ENCODE peak calls at places on chromosomes 12 and 14, in eight cellular contexts. One of them, this sample, is unnamed.
A peak's percentile ranks its signal among the peaks of the same experiment; 100 is the strongest.

GRCh38 chr14:21525995-21526671 is at the start of gene SALL2:
- DNase-seq in AG09319: peak; percentile 23
- DNase-seq in RPMI7951: peak; percentile 40
- DNase-seq in activated CD4-positive, alpha-beta T cell treated with anti-CD3 and anti-CD28 coated beads, Interleukin-2, amount 10 ng/mL, durations not matched to agents 7 days and 5 days: peak; percentile 62
- DNase-seq in anterior cingulate cortex: peak; percentile 69
- DNase-seq in C1 segment of cervical spinal cord: peak; percentile 9
- DNase-seq in CD8-positive, alpha-beta T cell: peak; percentile 64
- DNase-seq in activated B cell treated with CpG ODN at 0.5 μM for 24 hours: no peak
- DNase-seq in this sample: peak; percentile 35

GRCh38 chr14:97306785-97307246 is 509.6 kb downstream of the VRK1 start:
- DNase-seq in AG09319: no peak
- DNase-seq in RPMI7951: no peak
- DNase-seq in activated CD4-positive, alpha-beta T cell treated with anti-CD3 and anti-CD28 coated beads, Interleukin-2, amount 10 ng/mL, durations not matched to agents 7 days and 5 days: no peak
- DNase-seq in anterior cingulate cortex: no peak
- DNase-seq in C1 segment of cervical spinal cord: no peak
- DNase-seq in CD8-positive, alpha-beta T cell: no peak
- DNase-seq in activated B cell treated with CpG ODN at 0.5 μM for 24 hours: no peak
- DNase-seq in this sample: no peak

GRCh38 chr12:30806989-30807694 is 52.4 kb upstream of the CAPRIN2 start:
- DNase-seq in AG09319: no peak
- DNase-seq in RPMI7951: peak; percentile 71
- DNase-seq in activated CD4-positive, alpha-beta T cell treated with anti-CD3 and anti-CD28 coated beads, Interleukin-2, amount 10 ng/mL, durations not matched to agents 7 days and 5 days: peak; percentile 40
- DNase-seq in anterior cingulate cortex: no peak
- DNase-seq in C1 segment of cervical spinal cord: no peak
- DNase-seq in CD8-positive, alpha-beta T cell: peak; percentile 17
- DNase-seq in activated B cell treated with CpG ODN at 0.5 μM for 24 hours: no peak
- DNase-seq in this sample: peak; percentile 30

GRCh38 chr12:49706351-49707126 is 666 bp downstream of the FMNL3 start:
- DNase-seq in AG09319: no peak
- DNase-seq in RPMI7951: peak; percentile 54
- DNase-seq in activated CD4-positive, alpha-beta T cell treated with anti-CD3 and anti-CD28 coated beads, Interleukin-2, amount 10 ng/mL, durations not matched to agents 7 days and 5 days: no peak
- DNase-seq in anterior cingulate cortex: no peak
- DNase-seq in C1 segment of cervical spinal cord: peak; percentile 23
- DNase-seq in CD8-positive, alpha-beta T cell: peak; percentile 13
- DNase-seq in activated B cell treated with CpG ODN at 0.5 μM for 24 hours: peak; percentile 41
- DNase-seq in this sample: no peak

GRCh38 chr14:75025082-75025481 is 22.4 kb downstream of the EIF2B2 start:
- DNase-seq in AG09319: no peak
- DNase-seq in RPMI7951: no peak
- DNase-seq in activated CD4-positive, alpha-beta T cell treated with anti-CD3 and anti-CD28 coated beads, Interleukin-2, amount 10 ng/mL, durations not matched to agents 7 days and 5 days: no peak
- DNase-seq in anterior cingulate cortex: no peak
- DNase-seq in C1 segment of cervical spinal cord: no peak
- DNase-seq in CD8-positive, alpha-beta T cell: no peak
- DNase-seq in activated B cell treated with CpG ODN at 0.5 μM for 24 hours: no peak
- DNase-seq in this sample: no peak

GRCh38 chr14:94027566-94028449 is 1.7 kb downstream of the OTUB2 start:
- DNase-seq in AG09319: no peak
- DNase-seq in RPMI7951: no peak
- DNase-seq in activated CD4-positive, alpha-beta T cell treated with anti-CD3 and anti-CD28 coated beads, Interleukin-2, amount 10 ng/mL, durations not matched to agents 7 days and 5 days: no peak
- DNase-seq in anterior cingulate cortex: no peak
- DNase-seq in C1 segment of cervical spinal cord: no peak
- DNase-seq in CD8-positive, alpha-beta T cell: no peak
- DNase-seq in activated B cell treated with CpG ODN at 0.5 μM for 24 hours: no peak
- DNase-seq in this sample: peak; percentile 52

GRCh38 chr12:123141615-123142517 is 9.0 kb downstream of the PITPNM2 start:
- DNase-seq in AG09319: peak; percentile 39
- DNase-seq in RPMI7951: peak; percentile 79
- DNase-seq in activated CD4-positive, alpha-beta T cell treated with anti-CD3 and anti-CD28 coated beads, Interleukin-2, amount 10 ng/mL, durations not matched to agents 7 days and 5 days: no peak
- DNase-seq in anterior cingulate cortex: no peak
- DNase-seq in C1 segment of cervical spinal cord: peak; percentile 47
- DNase-seq in CD8-positive, alpha-beta T cell: no peak
- DNase-seq in activated B cell treated with CpG ODN at 0.5 μM for 24 hours: no peak
- DNase-seq in this sample: peak; percentile 75

GRCh38 chr12:106078358-106079025 is 60.3 kb downstream of the NUAK1 start:
- DNase-seq in AG09319: no peak
- DNase-seq in RPMI7951: peak; percentile 93
- DNase-seq in activated CD4-positive, alpha-beta T cell treated with anti-CD3 and anti-CD28 coated beads, Interleukin-2, amount 10 ng/mL, durations not matched to agents 7 days and 5 days: no peak
- DNase-seq in anterior cingulate cortex: peak; percentile 66
- DNase-seq in C1 segment of cervical spinal cord: peak; percentile 72
- DNase-seq in CD8-positive, alpha-beta T cell: no peak
- DNase-seq in activated B cell treated with CpG ODN at 0.5 μM for 24 hours: no peak
- DNase-seq in this sample: no peak

GRCh38 chr12:64611430-64612286 is 1.4 kb downstream of the RASSF3 start:
- DNase-seq in AG09319: no peak
- DNase-seq in RPMI7951: peak; percentile 55
- DNase-seq in activated CD4-positive, alpha-beta T cell treated with anti-CD3 and anti-CD28 coated beads, Interleukin-2, amount 10 ng/mL, durations not matched to agents 7 days and 5 days: peak; percentile 53
- DNase-seq in anterior cingulate cortex: no peak
- DNase-seq in C1 segment of cervical spinal cord: no peak
- DNase-seq in CD8-positive, alpha-beta T cell: peak; percentile 27
- DNase-seq in activated B cell treated with CpG ODN at 0.5 μM for 24 hours: peak; percentile 34
- DNase-seq in this sample: no peak

GRCh38 chr14:101122855-101123129 is 219.3 kb upstream of the RTL1 start:
- DNase-seq in AG09319: no peak
- DNase-seq in RPMI7951: no peak
- DNase-seq in activated CD4-positive, alpha-beta T cell treated with anti-CD3 and anti-CD28 coated beads, Interleukin-2, amount 10 ng/mL, durations not matched to agents 7 days and 5 days: no peak
- DNase-seq in anterior cingulate cortex: no peak
- DNase-seq in C1 segment of cervical spinal cord: no peak
- DNase-seq in CD8-positive, alpha-beta T cell: no peak
- DNase-seq in activated B cell treated with CpG ODN at 0.5 μM for 24 hours: no peak
- DNase-seq in this sample: no peak

GRCh38 chr12:69993433-69993832 is 168.4 kb downstream of the MYRFL start:
- DNase-seq in AG09319: no peak
- DNase-seq in RPMI7951: no peak
- DNase-seq in activated CD4-positive, alpha-beta T cell treated with anti-CD3 and anti-CD28 coated beads, Interleukin-2, amount 10 ng/mL, durations not matched to agents 7 days and 5 days: no peak
- DNase-seq in anterior cingulate cortex: no peak
- DNase-seq in C1 segment of cervical spinal cord: no peak
- DNase-seq in CD8-positive, alpha-beta T cell: no peak
- DNase-seq in activated B cell treated with CpG ODN at 0.5 μM for 24 hours: no peak
- DNase-seq in this sample: no peak

GRCh38 chr14:104863131-104863862 is 1.8 kb upstream of the CEP170B start:
- DNase-seq in AG09319: no peak
- DNase-seq in RPMI7951: no peak
- DNase-seq in activated CD4-positive, alpha-beta T cell treated with anti-CD3 and anti-CD28 coated beads, Interleukin-2, amount 10 ng/mL, durations not matched to agents 7 days and 5 days: no peak
- DNase-seq in anterior cingulate cortex: no peak
- DNase-seq in C1 segment of cervical spinal cord: no peak
- DNase-seq in CD8-positive, alpha-beta T cell: no peak
- DNase-seq in activated B cell treated with CpG ODN at 0.5 μM for 24 hours: no peak
- DNase-seq in this sample: no peak

GRCh38 chr14:62213516-62213915 is 451.3 kb downstream of the SNAPC1 start:
- DNase-seq in AG09319: no peak
- DNase-seq in RPMI7951: no peak
- DNase-seq in activated CD4-positive, alpha-beta T cell treated with anti-CD3 and anti-CD28 coated beads, Interleukin-2, amount 10 ng/mL, durations not matched to agents 7 days and 5 days: no peak
- DNase-seq in anterior cingulate cortex: no peak
- DNase-seq in C1 segment of cervical spinal cord: no peak
- DNase-seq in CD8-positive, alpha-beta T cell: no peak
- DNase-seq in activated B cell treated with CpG ODN at 0.5 μM for 24 hours: no peak
- DNase-seq in this sample: no peak

GRCh38 chr12:109529618-109530300 is 43.5 kb downstream of the MMAB start:
- DNase-seq in AG09319: no peak
- DNase-seq in RPMI7951: no peak
- DNase-seq in activated CD4-positive, alpha-beta T cell treated with anti-CD3 and anti-CD28 coated beads, Interleukin-2, amount 10 ng/mL, durations not matched to agents 7 days and 5 days: no peak
- DNase-seq in anterior cingulate cortex: no peak
- DNase-seq in C1 segment of cervical spinal cord: no peak
- DNase-seq in CD8-positive, alpha-beta T cell: no peak
- DNase-seq in activated B cell treated with CpG ODN at 0.5 μM for 24 hours: no peak
- DNase-seq in this sample: no peak

GRCh38 chr14:51869426-51870113 is 9.2 kb downstream of the GNG2 start:
- DNase-seq in AG09319: no peak
- DNase-seq in RPMI7951: peak; percentile 53
- DNase-seq in activated CD4-positive, alpha-beta T cell treated with anti-CD3 and anti-CD28 coated beads, Interleukin-2, amount 10 ng/mL, durations not matched to agents 7 days and 5 days: no peak
- DNase-seq in anterior cingulate cortex: no peak
- DNase-seq in C1 segment of cervical spinal cord: no peak
- DNase-seq in CD8-positive, alpha-beta T cell: peak; percentile 50
- DNase-seq in activated B cell treated with CpG ODN at 0.5 μM for 24 hours: no peak
- DNase-seq in this sample: no peak

GRCh38 chr14:36068777-36069534 is 107.6 kb downstream of the PTCSC3 start:
- DNase-seq in AG09319: no peak
- DNase-seq in RPMI7951: peak; percentile 5
- DNase-seq in activated CD4-positive, alpha-beta T cell treated with anti-CD3 and anti-CD28 coated beads, Interleukin-2, amount 10 ng/mL, durations not matched to agents 7 days and 5 days: no peak
- DNase-seq in anterior cingulate cortex: no peak
- DNase-seq in C1 segment of cervical spinal cord: no peak
- DNase-seq in CD8-positive, alpha-beta T cell: no peak
- DNase-seq in activated B cell treated with CpG ODN at 0.5 μM for 24 hours: no peak
- DNase-seq in this sample: peak; percentile 82

GRCh38 chr12:3655331-3655900 is 97.5 kb downstream of the CRACR2A start:
- DNase-seq in AG09319: no peak
- DNase-seq in RPMI7951: peak; percentile 48
- DNase-seq in activated CD4-positive, alpha-beta T cell treated with anti-CD3 and anti-CD28 coated beads, Interleukin-2, amount 10 ng/mL, durations not matched to agents 7 days and 5 days: peak; percentile 26
- DNase-seq in anterior cingulate cortex: no peak
- DNase-seq in C1 segment of cervical spinal cord: no peak
- DNase-seq in CD8-positive, alpha-beta T cell: no peak
- DNase-seq in activated B cell treated with CpG ODN at 0.5 μM for 24 hours: no peak
- DNase-seq in this sample: no peak

GRCh38 chr12:97493729-97494128 is 31.1 kb downstream of the RMST start:
- DNase-seq in AG09319: no peak
- DNase-seq in RPMI7951: no peak
- DNase-seq in activated CD4-positive, alpha-beta T cell treated with anti-CD3 and anti-CD28 coated beads, Interleukin-2, amount 10 ng/mL, durations not matched to agents 7 days and 5 days: no peak
- DNase-seq in anterior cingulate cortex: no peak
- DNase-seq in C1 segment of cervical spinal cord: no peak
- DNase-seq in CD8-positive, alpha-beta T cell: no peak
- DNase-seq in activated B cell treated with CpG ODN at 0.5 μM for 24 hours: no peak
- DNase-seq in this sample: no peak

GRCh38 chr14:103334644-103335603 is 887 bp downstream of the EIF5 start:
- DNase-seq in AG09319: peak; percentile 41
- DNase-seq in RPMI7951: peak; percentile 68
- DNase-seq in activated CD4-positive, alpha-beta T cell treated with anti-CD3 and anti-CD28 coated beads, Interleukin-2, amount 10 ng/mL, durations not matched to agents 7 days and 5 days: peak; percentile 62
- DNase-seq in anterior cingulate cortex: peak; percentile 54
- DNase-seq in C1 segment of cervical spinal cord: peak; percentile 74
- DNase-seq in CD8-positive, alpha-beta T cell: peak; percentile 79
- DNase-seq in activated B cell treated with CpG ODN at 0.5 μM for 24 hours: peak; percentile 74
- DNase-seq in this sample: peak; percentile 82

GRCh38 chr14:69687963-69688649 is 76.7 kb downstream of the SUSD6 start:
- DNase-seq in AG09319: no peak
- DNase-seq in RPMI7951: no peak
- DNase-seq in activated CD4-positive, alpha-beta T cell treated with anti-CD3 and anti-CD28 coated beads, Interleukin-2, amount 10 ng/mL, durations not matched to agents 7 days and 5 days: no peak
- DNase-seq in anterior cingulate cortex: peak; percentile 49
- DNase-seq in C1 segment of cervical spinal cord: peak; percentile 35
- DNase-seq in CD8-positive, alpha-beta T cell: no peak
- DNase-seq in activated B cell treated with CpG ODN at 0.5 μM for 24 hours: no peak
- DNase-seq in this sample: no peak

GRCh38 chr12:52688481-52688880 is 8.3 kb upstream of the KRT1 start:
- DNase-seq in AG09319: no peak
- DNase-seq in RPMI7951: no peak
- DNase-seq in activated CD4-positive, alpha-beta T cell treated with anti-CD3 and anti-CD28 coated beads, Interleukin-2, amount 10 ng/mL, durations not matched to agents 7 days and 5 days: no peak
- DNase-seq in anterior cingulate cortex: no peak
- DNase-seq in C1 segment of cervical spinal cord: no peak
- DNase-seq in CD8-positive, alpha-beta T cell: no peak
- DNase-seq in activated B cell treated with CpG ODN at 0.5 μM for 24 hours: no peak
- DNase-seq in this sample: no peak

GRCh38 chr14:64465208-64465821 is at the start of gene AKAP5:
- DNase-seq in AG09319: no peak
- DNase-seq in RPMI7951: peak; percentile 31
- DNase-seq in activated CD4-positive, alpha-beta T cell treated with anti-CD3 and anti-CD28 coated beads, Interleukin-2, amount 10 ng/mL, durations not matched to agents 7 days and 5 days: peak; percentile 63
- DNase-seq in anterior cingulate cortex: peak; percentile 65
- DNase-seq in C1 segment of cervical spinal cord: no peak
- DNase-seq in CD8-positive, alpha-beta T cell: peak; percentile 65
- DNase-seq in activated B cell treated with CpG ODN at 0.5 μM for 24 hours: peak; percentile 67
- DNase-seq in this sample: peak; percentile 62

GRCh38 chr14:105255021-105255507 is 6.7 kb downstream of the BTBD6 start:
- DNase-seq in AG09319: no peak
- DNase-seq in RPMI7951: peak; percentile 88
- DNase-seq in activated CD4-positive, alpha-beta T cell treated with anti-CD3 and anti-CD28 coated beads, Interleukin-2, amount 10 ng/mL, durations not matched to agents 7 days and 5 days: no peak
- DNase-seq in anterior cingulate cortex: no peak
- DNase-seq in C1 segment of cervical spinal cord: no peak
- DNase-seq in CD8-positive, alpha-beta T cell: no peak
- DNase-seq in activated B cell treated with CpG ODN at 0.5 μM for 24 hours: no peak
- DNase-seq in this sample: no peak

GRCh38 chr14:65096323-65097089 is 5.8 kb downstream of the MAX start:
- DNase-seq in AG09319: no peak
- DNase-seq in RPMI7951: no peak
- DNase-seq in activated CD4-positive, alpha-beta T cell treated with anti-CD3 and anti-CD28 coated beads, Interleukin-2, amount 10 ng/mL, durations not matched to agents 7 days and 5 days: no peak
- DNase-seq in anterior cingulate cortex: no peak
- DNase-seq in C1 segment of cervical spinal cord: no peak
- DNase-seq in CD8-positive, alpha-beta T cell: no peak
- DNase-seq in activated B cell treated with CpG ODN at 0.5 μM for 24 hours: no peak
- DNase-seq in this sample: no peak

GRCh38 chr14:24734917-24735500 is 101.0 kb upstream of the GZMB start:
- DNase-seq in AG09319: peak; percentile 10
- DNase-seq in RPMI7951: peak; percentile 60
- DNase-seq in activated CD4-positive, alpha-beta T cell treated with anti-CD3 and anti-CD28 coated beads, Interleukin-2, amount 10 ng/mL, durations not matched to agents 7 days and 5 days: peak; percentile 45
- DNase-seq in anterior cingulate cortex: peak; percentile 14
- DNase-seq in C1 segment of cervical spinal cord: peak; percentile 14
- DNase-seq in CD8-positive, alpha-beta T cell: peak; percentile 9
- DNase-seq in activated B cell treated with CpG ODN at 0.5 μM for 24 hours: no peak
- DNase-seq in this sample: peak; percentile 40

GRCh38 chr12:47834199-47835016 is 14.7 kb upstream of the HDAC7 start:
- DNase-seq in AG09319: no peak
- DNase-seq in RPMI7951: no peak
- DNase-seq in activated CD4-positive, alpha-beta T cell treated with anti-CD3 and anti-CD28 coated beads, Interleukin-2, amount 10 ng/mL, durations not matched to agents 7 days and 5 days: no peak
- DNase-seq in anterior cingulate cortex: no peak
- DNase-seq in C1 segment of cervical spinal cord: no peak
- DNase-seq in CD8-positive, alpha-beta T cell: no peak
- DNase-seq in activated B cell treated with CpG ODN at 0.5 μM for 24 hours: no peak
- DNase-seq in this sample: no peak

GRCh38 chr12:65728348-65728912 is 95.9 kb upstream of the HMGA2 start:
- DNase-seq in AG09319: no peak
- DNase-seq in RPMI7951: no peak
- DNase-seq in activated CD4-positive, alpha-beta T cell treated with anti-CD3 and anti-CD28 coated beads, Interleukin-2, amount 10 ng/mL, durations not matched to agents 7 days and 5 days: no peak
- DNase-seq in anterior cingulate cortex: no peak
- DNase-seq in C1 segment of cervical spinal cord: no peak
- DNase-seq in CD8-positive, alpha-beta T cell: no peak
- DNase-seq in activated B cell treated with CpG ODN at 0.5 μM for 24 hours: no peak
- DNase-seq in this sample: no peak

GRCh38 chr12:62977419-62977818 is 42.5 kb upstream of the PPM1H start:
- DNase-seq in AG09319: peak; percentile 41
- DNase-seq in RPMI7951: peak; percentile 39
- DNase-seq in activated CD4-positive, alpha-beta T cell treated with anti-CD3 and anti-CD28 coated beads, Interleukin-2, amount 10 ng/mL, durations not matched to agents 7 days and 5 days: no peak
- DNase-seq in anterior cingulate cortex: no peak
- DNase-seq in C1 segment of cervical spinal cord: no peak
- DNase-seq in CD8-positive, alpha-beta T cell: no peak
- DNase-seq in activated B cell treated with CpG ODN at 0.5 μM for 24 hours: no peak
- DNase-seq in this sample: no peak

GRCh38 chr14:24080888-24081738 is 9.8 kb downstream of the CPNE6 start:
- DNase-seq in AG09319: no peak
- DNase-seq in RPMI7951: peak; percentile 21
- DNase-seq in activated CD4-positive, alpha-beta T cell treated with anti-CD3 and anti-CD28 coated beads, Interleukin-2, amount 10 ng/mL, durations not matched to agents 7 days and 5 days: peak; percentile 79
- DNase-seq in anterior cingulate cortex: peak; percentile 42
- DNase-seq in C1 segment of cervical spinal cord: peak; percentile 34
- DNase-seq in CD8-positive, alpha-beta T cell: peak; percentile 65
- DNase-seq in activated B cell treated with CpG ODN at 0.5 μM for 24 hours: peak; percentile 75
- DNase-seq in this sample: no peak

GRCh38 chr12:52865090-52865944 is 16.5 kb upstream of the KRT78 start:
- DNase-seq in AG09319: no peak
- DNase-seq in RPMI7951: peak; percentile 62
- DNase-seq in activated CD4-positive, alpha-beta T cell treated with anti-CD3 and anti-CD28 coated beads, Interleukin-2, amount 10 ng/mL, durations not matched to agents 7 days and 5 days: no peak
- DNase-seq in anterior cingulate cortex: no peak
- DNase-seq in C1 segment of cervical spinal cord: peak; percentile 4
- DNase-seq in CD8-positive, alpha-beta T cell: no peak
- DNase-seq in activated B cell treated with CpG ODN at 0.5 μM for 24 hours: no peak
- DNase-seq in this sample: peak; percentile 64

GRCh38 chr14:21521526-21521925 is 4.6 kb downstream of the SALL2 start:
- DNase-seq in AG09319: no peak
- DNase-seq in RPMI7951: no peak
- DNase-seq in activated CD4-positive, alpha-beta T cell treated with anti-CD3 and anti-CD28 coated beads, Interleukin-2, amount 10 ng/mL, durations not matched to agents 7 days and 5 days: no peak
- DNase-seq in anterior cingulate cortex: no peak
- DNase-seq in C1 segment of cervical spinal cord: no peak
- DNase-seq in CD8-positive, alpha-beta T cell: no peak
- DNase-seq in activated B cell treated with CpG ODN at 0.5 μM for 24 hours: no peak
- DNase-seq in this sample: no peak

GRCh38 chr12:91991397-91992187 is 154.1 kb downstream of the BTG1 start:
- DNase-seq in AG09319: no peak
- DNase-seq in RPMI7951: no peak
- DNase-seq in activated CD4-positive, alpha-beta T cell treated with anti-CD3 and anti-CD28 coated beads, Interleukin-2, amount 10 ng/mL, durations not matched to agents 7 days and 5 days: no peak
- DNase-seq in anterior cingulate cortex: no peak
- DNase-seq in C1 segment of cervical spinal cord: no peak
- DNase-seq in CD8-positive, alpha-beta T cell: no peak
- DNase-seq in activated B cell treated with CpG ODN at 0.5 μM for 24 hours: no peak
- DNase-seq in this sample: no peak

GRCh38 chr14:62443796-62444195 is 601.5 kb downstream of the KCNH5 start:
- DNase-seq in AG09319: no peak
- DNase-seq in RPMI7951: peak; percentile 11
- DNase-seq in activated CD4-positive, alpha-beta T cell treated with anti-CD3 and anti-CD28 coated beads, Interleukin-2, amount 10 ng/mL, durations not matched to agents 7 days and 5 days: no peak
- DNase-seq in anterior cingulate cortex: no peak
- DNase-seq in C1 segment of cervical spinal cord: no peak
- DNase-seq in CD8-positive, alpha-beta T cell: no peak
- DNase-seq in activated B cell treated with CpG ODN at 0.5 μM for 24 hours: no peak
- DNase-seq in this sample: no peak

GRCh38 chr12:3236345-3237153 is 159.4 kb downstream of the TSPAN9 start:
- DNase-seq in AG09319: no peak
- DNase-seq in RPMI7951: peak; percentile 43
- DNase-seq in activated CD4-positive, alpha-beta T cell treated with anti-CD3 and anti-CD28 coated beads, Interleukin-2, amount 10 ng/mL, durations not matched to agents 7 days and 5 days: no peak
- DNase-seq in anterior cingulate cortex: no peak
- DNase-seq in C1 segment of cervical spinal cord: no peak
- DNase-seq in CD8-positive, alpha-beta T cell: no peak
- DNase-seq in activated B cell treated with CpG ODN at 0.5 μM for 24 hours: no peak
- DNase-seq in this sample: peak; percentile 72